ENCODE peak calls at places on chromosomes 5 and 9, in eight cellular contexts. One of them, this sample, is unnamed.

GRCh38 chr9:80775515-80775914 is 913.8 kb downstream of the TLE1 start:
- DNase-seq in A549: no peak
- DNase-seq in transverse colon: no peak
- DNase-seq in GM12878: no peak
- DNase-seq in stomach: no peak
- DNase-seq in ovary: no peak
- DNase-seq in H1: no peak
- DNase-seq in tibial nerve: no peak
- DNase-seq in this sample: no peak

GRCh38 chr9:123642291-123643278 is 286.6 kb downstream of the CRB2 start:
- DNase-seq in A549: no peak
- DNase-seq in transverse colon: peak
- DNase-seq in GM12878: no peak
- DNase-seq in stomach: peak
- DNase-seq in ovary: peak
- DNase-seq in H1: no peak
- DNase-seq in tibial nerve: no peak
- DNase-seq in this sample: peak

GRCh38 chr5:116013207-116013777 is 19.0 kb upstream of the ARL14EPL start:
- DNase-seq in A549: no peak
- DNase-seq in transverse colon: no peak
- DNase-seq in GM12878: no peak
- DNase-seq in stomach: no peak
- DNase-seq in ovary: no peak
- DNase-seq in H1: no peak
- DNase-seq in tibial nerve: no peak
- DNase-seq in this sample: no peak

GRCh38 chr9:136684339-136684738 is 2.9 kb downstream of the AGPAT2 start:
- DNase-seq in A549: no peak
- DNase-seq in transverse colon: no peak
- DNase-seq in GM12878: no peak
- DNase-seq in stomach: no peak
- DNase-seq in ovary: no peak
- DNase-seq in H1: no peak
- DNase-seq in tibial nerve: no peak
- DNase-seq in this sample: no peak

GRCh38 chr9:124066783-124067563 is 55.4 kb downstream of the LHX2 start:
- DNase-seq in A549: no peak
- DNase-seq in transverse colon: no peak
- DNase-seq in GM12878: no peak
- DNase-seq in stomach: no peak
- DNase-seq in ovary: no peak
- DNase-seq in H1: no peak
- DNase-seq in tibial nerve: no peak
- DNase-seq in this sample: no peak

GRCh38 chr9:111720170-111720569 is 58.8 kb downstream of the GNG10 start:
- DNase-seq in A549: no peak
- DNase-seq in transverse colon: no peak
- DNase-seq in GM12878: no peak
- DNase-seq in stomach: no peak
- DNase-seq in ovary: no peak
- DNase-seq in H1: no peak
- DNase-seq in tibial nerve: no peak
- DNase-seq in this sample: no peak

GRCh38 chr5:2178528-2178927 is 295.8 kb upstream of the IRX4 start:
- DNase-seq in A549: no peak
- DNase-seq in transverse colon: no peak
- DNase-seq in GM12878: no peak
- DNase-seq in stomach: no peak
- DNase-seq in ovary: no peak
- DNase-seq in H1: no peak
- DNase-seq in tibial nerve: no peak
- DNase-seq in this sample: no peak

GRCh38 chr9:96383165-96383939 is at the start of gene SLC35D2:
- DNase-seq in A549: peak
- DNase-seq in transverse colon: peak
- DNase-seq in GM12878: no peak
- DNase-seq in stomach: peak
- DNase-seq in ovary: peak
- DNase-seq in H1: peak
- DNase-seq in tibial nerve: peak
- DNase-seq in this sample: peak

GRCh38 chr5:74686962-74687751 is 2.1 kb downstream of the HEXB start:
- DNase-seq in A549: no peak
- DNase-seq in transverse colon: no peak
- DNase-seq in GM12878: no peak
- DNase-seq in stomach: no peak
- DNase-seq in ovary: no peak
- DNase-seq in H1: no peak
- DNase-seq in tibial nerve: no peak
- DNase-seq in this sample: no peak

GRCh38 chr9:94289691-94290090 is 30.6 kb downstream of the ZNF169 start:
- DNase-seq in A549: no peak
- DNase-seq in transverse colon: no peak
- DNase-seq in GM12878: no peak
- DNase-seq in stomach: no peak
- DNase-seq in ovary: no peak
- DNase-seq in H1: no peak
- DNase-seq in tibial nerve: no peak
- DNase-seq in this sample: no peak

GRCh38 chr5:157820593-157821252 is 38.2 kb downstream of the CLINT1 start:
- DNase-seq in A549: peak
- DNase-seq in transverse colon: no peak
- DNase-seq in GM12878: no peak
- DNase-seq in stomach: no peak
- DNase-seq in ovary: peak
- DNase-seq in H1: no peak
- DNase-seq in tibial nerve: no peak
- DNase-seq in this sample: peak

GRCh38 chr5:59391576-59391975 is 501.9 kb downstream of the PDE4D start:
- DNase-seq in A549: no peak
- DNase-seq in transverse colon: no peak
- DNase-seq in GM12878: no peak
- DNase-seq in stomach: no peak
- DNase-seq in ovary: no peak
- DNase-seq in H1: no peak
- DNase-seq in tibial nerve: no peak
- DNase-seq in this sample: no peak

GRCh38 chr9:120423812-120424211 is 156.2 kb downstream of the CDK5RAP2 start:
- DNase-seq in A549: no peak
- DNase-seq in transverse colon: no peak
- DNase-seq in GM12878: no peak
- DNase-seq in stomach: no peak
- DNase-seq in ovary: no peak
- DNase-seq in H1: no peak
- DNase-seq in tibial nerve: no peak
- DNase-seq in this sample: no peak

GRCh38 chr5:169944115-169944514 is 36.2 kb downstream of the INSYN2B start:
- DNase-seq in A549: no peak
- DNase-seq in transverse colon: no peak
- DNase-seq in GM12878: no peak
- DNase-seq in stomach: no peak
- DNase-seq in ovary: no peak
- DNase-seq in H1: no peak
- DNase-seq in tibial nerve: no peak
- DNase-seq in this sample: no peak

GRCh38 chr5:159331099-159331973 is 1.0 kb upstream of the IL12B start:
- DNase-seq in A549: peak
- DNase-seq in transverse colon: peak
- DNase-seq in GM12878: no peak
- DNase-seq in stomach: peak
- DNase-seq in ovary: peak
- DNase-seq in H1: peak
- DNase-seq in tibial nerve: peak
- DNase-seq in this sample: peak

GRCh38 chr5:157157492-157157891 is 8.6 kb downstream of the GARIN3 start:
- DNase-seq in A549: no peak
- DNase-seq in transverse colon: no peak
- DNase-seq in GM12878: no peak
- DNase-seq in stomach: no peak
- DNase-seq in ovary: no peak
- DNase-seq in H1: no peak
- DNase-seq in tibial nerve: no peak
- DNase-seq in this sample: no peak

DNA sequence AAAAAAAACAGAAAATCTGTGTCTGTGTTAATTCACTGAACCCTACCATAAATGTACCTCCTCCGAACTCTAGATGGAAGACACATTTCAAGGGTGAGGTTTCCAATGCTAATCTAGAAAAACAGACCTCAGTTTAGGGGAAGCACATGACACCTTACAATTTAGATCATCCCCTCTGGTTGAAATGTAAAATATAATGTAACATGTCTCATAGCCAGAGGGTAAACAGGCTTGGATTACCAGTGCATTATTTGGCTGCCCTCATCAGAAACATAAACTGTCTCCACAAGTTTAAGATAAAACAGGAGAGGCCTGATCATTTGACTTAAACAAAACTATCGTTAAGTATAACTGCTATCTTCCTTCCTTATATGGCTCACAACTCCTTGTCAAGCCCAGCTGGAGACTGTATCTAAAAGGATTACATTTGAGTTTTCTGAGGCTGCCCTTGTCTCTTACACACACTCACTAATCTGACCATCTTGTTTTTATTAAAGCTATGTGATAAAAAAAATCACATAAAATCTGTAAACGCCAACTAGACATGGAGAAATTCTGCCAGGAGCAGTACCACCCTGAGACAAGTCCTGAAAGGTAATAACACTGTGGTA is 105.7 kb downstream of the LURAP1L start:
- DNase-seq in A549: no peak
- DNase-seq in transverse colon: no peak
- DNase-seq in GM12878: no peak
- DNase-seq in stomach: no peak
- DNase-seq in ovary: no peak
- DNase-seq in H1: no peak
- DNase-seq in tibial nerve: no peak
- DNase-seq in this sample: peak
- TF ChIP-seq EP300 in A549: no peak
- TF ChIP-seq EP300 in transverse colon: no peak
- TF ChIP-seq EP300 in GM12878: no peak
- TF ChIP-seq EP300 in stomach: no peak
- TF ChIP-seq EP300 in ovary: no peak
- TF ChIP-seq EP300 in H1: no peak
- TF ChIP-seq EP300 in tibial nerve: no peak
- TF ChIP-seq EP300 in this sample: no peak

GRCh38 chr5:38724301-38725030 is 121.3 kb upstream of the OSMR start:
- DNase-seq in A549: no peak
- DNase-seq in transverse colon: no peak
- DNase-seq in GM12878: no peak
- DNase-seq in stomach: no peak
- DNase-seq in ovary: no peak
- DNase-seq in H1: no peak
- DNase-seq in tibial nerve: no peak
- DNase-seq in this sample: no peak
- TF ChIP-seq CTCF in A549: no peak
- TF ChIP-seq CTCF in transverse colon: no peak
- TF ChIP-seq CTCF in GM12878: no peak
- TF ChIP-seq CTCF in stomach: no peak
- TF ChIP-seq CTCF in ovary: no peak
- TF ChIP-seq CTCF in H1: no peak
- TF ChIP-seq CTCF in tibial nerve: no peak
- TF ChIP-seq CTCF in this sample: peak

DNA sequence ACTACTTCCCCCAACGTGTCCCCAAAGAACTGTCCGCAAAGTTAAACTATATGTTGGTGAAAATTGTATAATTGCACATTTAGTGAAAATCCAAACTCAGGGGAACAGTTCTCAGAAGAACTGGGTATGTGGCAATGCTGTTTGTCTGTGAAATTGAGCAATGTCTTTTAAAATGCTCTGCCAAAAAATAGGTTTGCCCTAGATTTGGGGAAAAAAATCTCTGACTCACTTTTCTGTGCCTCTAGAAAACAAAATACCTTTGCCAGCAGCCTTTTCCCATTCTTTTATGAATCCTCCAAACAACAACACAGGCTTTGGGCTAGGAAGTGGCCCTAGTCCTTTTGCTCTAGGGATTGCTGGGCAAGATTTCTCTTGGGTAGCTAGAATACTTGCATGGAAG is 37.4 kb upstream of the ZNF608 start:
- DNase-seq in A549: no peak
- DNase-seq in transverse colon: no peak
- DNase-seq in GM12878: no peak
- DNase-seq in stomach: no peak
- DNase-seq in ovary: no peak
- DNase-seq in H1: no peak
- DNase-seq in tibial nerve: no peak
- DNase-seq in this sample: no peak
- TF ChIP-seq EP300 in A549: no peak
- TF ChIP-seq EP300 in transverse colon: no peak
- TF ChIP-seq EP300 in GM12878: no peak
- TF ChIP-seq EP300 in stomach: no peak
- TF ChIP-seq EP300 in ovary: no peak
- TF ChIP-seq EP300 in H1: no peak
- TF ChIP-seq EP300 in tibial nerve: no peak
- TF ChIP-seq EP300 in this sample: no peak

DNA sequence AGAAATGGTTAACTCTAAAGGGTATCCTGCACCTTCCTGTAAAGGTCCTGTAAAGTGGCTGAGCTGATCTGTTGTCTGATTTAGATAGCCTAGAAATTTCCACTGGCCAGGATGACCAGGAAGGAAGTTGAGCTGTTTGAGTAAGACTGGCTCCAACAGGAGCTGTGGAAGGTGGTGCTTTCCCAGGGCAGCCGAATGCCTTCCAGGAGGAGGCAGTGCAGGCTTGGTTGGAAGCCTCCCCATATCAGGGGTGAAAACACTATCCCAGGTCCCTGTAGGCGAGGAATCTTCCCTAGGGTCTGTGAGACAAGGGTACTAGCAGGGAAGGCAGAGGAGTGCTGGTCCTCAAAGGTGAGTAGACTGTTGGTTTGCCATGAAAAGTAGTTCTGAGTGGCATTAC is 98.4 kb downstream of the LIX1 start:
- DNase-seq in A549: no peak
- DNase-seq in transverse colon: peak
- DNase-seq in GM12878: no peak
- DNase-seq in stomach: peak
- DNase-seq in ovary: no peak
- DNase-seq in H1: peak
- DNase-seq in tibial nerve: no peak
- DNase-seq in this sample: no peak
- TF ChIP-seq CTCF in A549: peak
- TF ChIP-seq CTCF in transverse colon: peak
- TF ChIP-seq CTCF in GM12878: peak
- TF ChIP-seq CTCF in stomach: no peak
- TF ChIP-seq CTCF in ovary: no peak
- TF ChIP-seq CTCF in H1: peak
- TF ChIP-seq CTCF in tibial nerve: no peak
- TF ChIP-seq CTCF in this sample: peak

DNA sequence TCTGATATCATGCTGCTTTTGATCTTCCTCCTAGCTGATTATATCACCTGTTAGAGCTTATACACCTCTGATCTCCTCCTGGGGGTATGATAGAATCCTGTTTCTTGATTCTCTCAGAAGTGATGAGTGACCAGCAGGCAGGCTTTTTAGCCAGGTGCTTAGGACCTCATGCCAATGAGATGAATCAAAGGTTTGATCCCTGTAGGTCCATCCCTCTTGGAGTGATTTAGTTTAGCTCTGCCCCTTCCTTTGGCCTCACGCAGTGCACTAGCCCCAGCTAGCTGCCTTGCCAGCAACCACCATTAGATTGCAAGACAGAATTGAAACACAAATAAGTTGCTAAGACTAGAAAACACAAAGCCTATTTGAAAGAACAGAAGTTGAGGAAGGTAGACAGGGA is 84.4 kb downstream of the ZSWIM6 start:
- DNase-seq in A549: no peak
- DNase-seq in transverse colon: no peak
- DNase-seq in GM12878: no peak
- DNase-seq in stomach: no peak
- DNase-seq in ovary: no peak
- DNase-seq in H1: no peak
- DNase-seq in tibial nerve: no peak
- DNase-seq in this sample: no peak
- TF ChIP-seq EP300 in A549: no peak
- TF ChIP-seq EP300 in transverse colon: no peak
- TF ChIP-seq EP300 in GM12878: no peak
- TF ChIP-seq EP300 in stomach: no peak
- TF ChIP-seq EP300 in ovary: no peak
- TF ChIP-seq EP300 in H1: no peak
- TF ChIP-seq EP300 in tibial nerve: no peak
- TF ChIP-seq EP300 in this sample: no peak

This sample was measured in SK-N-SH.